ENCODE peak calls at places on chromosomes 4 and X, in four cellular contexts. One of them, this sample, is unnamed.

GRCh38 chr4:55439023-55439422 is 43.3 kb downstream of the TMEM165 start:
- DNase-seq in A673: no peak
- DNase-seq in mammary epithelial cell: no peak
- DNase-seq in IMR-90: no peak
- DNase-seq in this sample: no peak

GRCh38 chrX:130024127-130024526 is 41.7 kb downstream of the BCORL1 start:
- DNase-seq in A673: peak; percentile 73
- DNase-seq in mammary epithelial cell: peak; percentile 4
- DNase-seq in IMR-90: peak; percentile 17
- DNase-seq in this sample: peak; percentile 1

GRCh38 chr4:143186202-143186601 is 1.5 kb downstream of the USP38 start:
- DNase-seq in A673: no peak
- DNase-seq in mammary epithelial cell: peak; percentile 19
- DNase-seq in IMR-90: peak; percentile 24
- DNase-seq in this sample: peak; percentile 20

GRCh38 chrX:20140410-20140809 is 1.2 kb downstream of the EIF1AX start:
- DNase-seq in A673: no peak
- DNase-seq in mammary epithelial cell: no peak
- DNase-seq in IMR-90: no peak
- DNase-seq in this sample: no peak

GRCh38 chr4:66949424-66949823 is 595.9 kb downstream of the CENPC start:
- DNase-seq in A673: no peak
- DNase-seq in mammary epithelial cell: no peak
- DNase-seq in IMR-90: no peak
- DNase-seq in this sample: no peak

GRCh38 chr4:57102050-57102564 is 8.1 kb downstream of the IGFBP7 start:
- DNase-seq in A673: no peak
- DNase-seq in mammary epithelial cell: peak; percentile 31
- DNase-seq in IMR-90: peak; percentile 88
- DNase-seq in this sample: no peak

GRCh38 chrX:143988356-143988755 is 104.5 kb downstream of the UBE2NL start:
- DNase-seq in A673: no peak
- DNase-seq in mammary epithelial cell: no peak
- DNase-seq in IMR-90: no peak
- DNase-seq in this sample: no peak

GRCh38 chr4:56910172-56910967 is 2.7 kb downstream of the REST start:
- DNase-seq in A673: no peak
- DNase-seq in mammary epithelial cell: no peak
- DNase-seq in IMR-90: no peak
- DNase-seq in this sample: no peak

GRCh38 chr4:147772459-147772969 is 40.6 kb downstream of the ARHGAP10 start:
- DNase-seq in A673: peak; percentile 19
- DNase-seq in mammary epithelial cell: peak; percentile 86
- DNase-seq in IMR-90: peak; percentile 92
- DNase-seq in this sample: no peak

GRCh38 chr4:142974331-142974730 is 128.2 kb upstream of the INPP4B start:
- DNase-seq in A673: peak; percentile 18
- DNase-seq in mammary epithelial cell: no peak
- DNase-seq in IMR-90: no peak
- DNase-seq in this sample: no peak

GRCh38 chr4:172869621-172870268 is 298.9 kb upstream of the GALNT7 start:
- DNase-seq in A673: no peak
- DNase-seq in mammary epithelial cell: no peak
- DNase-seq in IMR-90: no peak
- DNase-seq in this sample: no peak

DNA sequence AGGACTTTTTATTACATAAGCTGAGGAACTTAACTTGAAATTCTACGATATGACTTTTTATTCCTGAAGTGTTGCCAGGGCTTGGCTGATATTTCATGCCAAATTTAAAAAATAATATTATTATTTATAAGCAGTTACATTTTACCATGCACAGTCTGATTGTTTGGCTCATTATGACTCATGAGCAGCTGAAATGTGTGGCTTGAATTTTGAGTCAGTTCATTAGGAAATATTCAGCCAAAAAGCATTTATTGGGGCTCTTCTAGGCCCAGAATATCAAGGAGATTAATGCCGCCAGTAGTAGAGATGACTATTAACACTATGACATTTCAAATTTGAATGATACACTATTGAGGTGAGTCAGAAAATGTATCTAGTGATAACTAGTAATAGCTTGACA is 128.9 kb upstream of the LIMCH1 start:
- DNase-seq in A673: no peak
- DNase-seq in mammary epithelial cell: no peak
- DNase-seq in IMR-90: no peak
- DNase-seq in this sample: no peak
- H3K27ac ChIP-seq in A673: no peak overlapping the region
- H3K27ac ChIP-seq in mammary epithelial cell: no peak overlapping the region
- H3K27ac ChIP-seq in IMR-90: no peak overlapping the region
- H3K27ac ChIP-seq in this sample: no peak overlapping the region

GRCh38 chr4:15928883-15929282 is 9.7 kb downstream of the FGFBP1 start:
- DNase-seq in A673: no peak
- DNase-seq in mammary epithelial cell: no peak
- DNase-seq in IMR-90: no peak
- DNase-seq in this sample: no peak

GRCh38 chr4:15929555-15929954 is 9.0 kb downstream of the FGFBP1 start:
- DNase-seq in A673: no peak
- DNase-seq in mammary epithelial cell: no peak
- DNase-seq in IMR-90: no peak
- DNase-seq in this sample: no peak

GRCh38 chr4:15930314-15930713 is 8.2 kb downstream of the FGFBP1 start:
- DNase-seq in A673: no peak
- DNase-seq in mammary epithelial cell: no peak
- DNase-seq in IMR-90: no peak
- DNase-seq in this sample: no peak

GRCh38 chr4:15934259-15934658 is 4.3 kb downstream of the FGFBP1 start:
- DNase-seq in A673: no peak
- DNase-seq in mammary epithelial cell: peak; percentile 73
- DNase-seq in IMR-90: no peak
- DNase-seq in this sample: no peak

GRCh38 chr4:15931451-15932210 is 6.9 kb downstream of the FGFBP1 start:
- DNase-seq in A673: no peak
- DNase-seq in mammary epithelial cell: no peak
- DNase-seq in IMR-90: no peak
- DNase-seq in this sample: no peak
- H3K27ac ChIP-seq in A673: no peak overlapping the region
- H3K27ac ChIP-seq in mammary epithelial cell: no peak overlapping the region
- H3K27ac ChIP-seq in IMR-90: no peak overlapping the region
- H3K27ac ChIP-seq in this sample: no peak overlapping the region

DNA sequence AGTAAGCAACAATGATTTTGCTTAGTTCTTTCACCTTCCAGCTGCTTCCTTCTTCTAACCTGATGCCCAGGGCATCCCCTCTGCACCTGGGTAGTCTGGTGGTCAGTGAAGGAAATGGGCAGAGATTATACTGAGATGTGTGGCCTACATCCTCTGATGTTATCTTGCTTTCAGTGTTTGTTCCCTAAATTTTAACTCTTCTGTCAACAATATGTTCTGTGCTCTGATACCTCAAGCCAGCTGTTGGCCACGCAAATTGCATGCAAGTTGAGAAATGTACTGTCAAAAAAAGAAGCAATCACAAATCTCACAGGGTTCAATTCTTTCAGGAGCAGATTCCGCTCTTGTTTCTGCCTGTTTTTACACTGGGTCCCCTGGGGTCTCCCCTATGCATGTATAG is 73.8 kb downstream of the FBXW7 start:
- DNase-seq in A673: no peak
- DNase-seq in mammary epithelial cell: no peak
- DNase-seq in IMR-90: no peak
- DNase-seq in this sample: no peak
- H3K27ac ChIP-seq in A673: no peak overlapping the region
- H3K27ac ChIP-seq in mammary epithelial cell: no peak overlapping the region
- H3K27ac ChIP-seq in IMR-90: no peak overlapping the region
- H3K27ac ChIP-seq in this sample: no peak overlapping the region

DNA sequence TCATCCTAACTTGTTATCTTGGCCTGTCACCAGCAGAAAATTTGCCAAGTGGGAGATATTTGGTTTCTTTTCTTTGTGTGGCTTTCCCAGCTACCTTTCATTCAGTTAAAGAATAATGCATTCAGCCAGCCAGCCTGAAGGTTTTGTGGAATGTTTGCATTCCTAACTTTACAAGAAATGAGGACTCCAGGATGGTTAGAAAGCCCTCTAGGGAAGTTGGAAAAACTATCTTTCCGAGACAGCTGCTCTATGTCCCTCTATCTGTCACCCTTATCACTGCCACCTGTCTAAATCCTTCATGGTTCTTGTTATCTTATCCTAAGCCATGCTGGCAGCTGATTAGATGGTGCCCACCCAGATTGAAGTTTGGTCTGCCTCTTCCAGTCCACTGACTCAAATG is 384.2 kb downstream of the SH3BGRL start:
- DNase-seq in A673: no peak
- DNase-seq in mammary epithelial cell: no peak
- DNase-seq in IMR-90: no peak
- DNase-seq in this sample: no peak
- H3K27ac ChIP-seq in A673: no peak overlapping the region
- H3K27ac ChIP-seq in mammary epithelial cell: no peak overlapping the region
- H3K27ac ChIP-seq in IMR-90: no peak overlapping the region
- H3K27ac ChIP-seq in this sample: no peak overlapping the region

GRCh38 chr4:182874158-182874855 is 42.9 kb downstream of the DCTD start:
- DNase-seq in A673: peak; percentile 90
- DNase-seq in mammary epithelial cell: no peak
- DNase-seq in IMR-90: no peak
- DNase-seq in this sample: no peak
- H3K27ac ChIP-seq in A673: peak overlapping the region; percentile 73
- H3K27ac ChIP-seq in mammary epithelial cell: no peak overlapping the region
- H3K27ac ChIP-seq in IMR-90: no peak overlapping the region
- H3K27ac ChIP-seq in this sample: no peak overlapping the region

GRCh38 chrX:132118361-132118760 is 9.5 kb downstream of the FRMD7 start:
- DNase-seq in A673: no peak
- DNase-seq in mammary epithelial cell: no peak
- DNase-seq in IMR-90: no peak
- DNase-seq in this sample: no peak
- H3K27ac ChIP-seq in A673: no peak overlapping the region
- H3K27ac ChIP-seq in mammary epithelial cell: no peak overlapping the region
- H3K27ac ChIP-seq in IMR-90: no peak overlapping the region
- H3K27ac ChIP-seq in this sample: no peak overlapping the region

DNA sequence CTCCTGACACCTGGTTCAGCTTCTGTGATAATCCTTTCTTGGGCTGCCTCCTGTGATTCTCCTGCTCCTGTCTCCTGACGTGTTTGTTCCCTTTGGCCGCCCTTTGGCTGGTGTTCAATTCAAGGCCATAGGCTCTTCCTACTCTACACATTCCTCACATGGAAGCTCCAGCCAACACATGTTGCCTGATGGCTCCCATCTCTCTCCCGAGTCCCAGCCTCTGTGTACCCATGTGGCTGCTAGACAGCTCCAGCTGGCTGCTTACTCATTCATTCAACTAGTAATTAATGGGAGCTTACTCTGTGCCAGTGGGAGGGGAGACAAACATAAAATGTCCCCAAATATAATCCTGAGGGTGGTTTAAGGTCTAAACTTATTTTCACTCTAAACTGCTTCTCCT is 9.2 kb upstream of the MED28 start:
- DNase-seq in A673: no peak
- DNase-seq in mammary epithelial cell: no peak
- DNase-seq in IMR-90: peak; percentile 19
- DNase-seq in this sample: no peak
- H3K27ac ChIP-seq in A673: no peak overlapping the region
- H3K27ac ChIP-seq in mammary epithelial cell: no peak overlapping the region
- H3K27ac ChIP-seq in IMR-90: no peak overlapping the region
- H3K27ac ChIP-seq in this sample: no peak overlapping the region

This sample was measured in epithelial cell of prostate.